ENCODE peak calls at places on chromosome 2, in six cellular contexts. F is spleen, A is tibial nerve, G is IMR-90, P is sigmoid colon, E is Peyer's patch. Y is an unnamed sample.

GRCh38 chr2:141618457-141618856 is 512.4 kb downstream of the LRP1B start:
- DNase-seq in F (no peak), A (no peak), G (no peak), P (no peak), E (no peak), Y (no peak)

GRCh38 chr2:224982910-224983688 is 59.2 kb downstream of the DOCK10 start:
- DNase-seq in F (no peak), A (no peak), G (peak), P (no peak), E (peak), Y (no peak)

GRCh38 chr2:5111581-5111980 is 580.6 kb upstream of the SOX11 start:
- DNase-seq in F (no peak), A (no peak), G (no peak), P (no peak), E (no peak), Y (no peak)

GRCh38 chr2:128593518-128594272 is 275.0 kb upstream of the HS6ST1 start:
- DNase-seq in F (no peak), A (no peak), G (no peak), P (peak), E (no peak), Y (no peak)

GRCh38 chr2:210199186-210199765 is 26.0 kb downstream of the ACADL start:
- DNase-seq in F (no peak), A (no peak), G (peak), P (no peak), E (no peak), Y (no peak)

GRCh38 chr2:113812204-113812603 is 55.8 kb upstream of the SLC35F5 start:
- DNase-seq in F (no peak), A (no peak), G (peak), P (no peak), E (no peak), Y (no peak)

GRCh38 chr2:7736646-7737305 is 819.6 kb downstream of the RNF144A start:
- DNase-seq in F (no peak), A (no peak), G (peak), P (no peak), E (no peak), Y (no peak)

GRCh38 chr2:123566291-123566946 is 458.7 kb upstream of the CNTNAP5 start:
- DNase-seq in F (no peak), A (no peak), G (no peak), P (no peak), E (no peak), Y (no peak)

GRCh38 chr2:224838335-224838734 is 122.2 kb upstream of the CCDC195 start:
- DNase-seq in F (no peak), A (no peak), G (peak), P (no peak), E (no peak), Y (no peak)

GRCh38 chr2:113245276-113245711 is 33.4 kb downstream of the PAX8 start:
- DNase-seq in F (no peak), A (no peak), G (no peak), P (no peak), E (no peak), Y (no peak)

GRCh38 chr2:72990695-72991438 is 73.5 kb downstream of the EMX1 start:
- DNase-seq in F (peak), A (peak), G (no peak), P (peak), E (no peak), Y (no peak)

GRCh38 chr2:178419123-178419522 is 31.9 kb downstream of the PRKRA start:
- DNase-seq in F (no peak), A (no peak), G (peak), P (no peak), E (no peak), Y (no peak)

GRCh38 chr2:197008229-197008628 is 81.7 kb upstream of the PGAP1 start:
- DNase-seq in F (no peak), A (no peak), G (peak), P (no peak), E (no peak), Y (no peak)

GRCh38 chr2:32772623-32773221 is 144.9 kb downstream of the TTC27 start:
- DNase-seq in F (no peak), A (no peak), G (peak), P (no peak), E (no peak), Y (no peak)

GRCh38 chr2:231614559-231615057 is 21.9 kb downstream of the TEX44 start:
- DNase-seq in F (peak), A (no peak), G (no peak), P (no peak), E (peak), Y (no peak)

GRCh38 chr2:60567919-60568874 is 14.7 kb upstream of the BCL11A start:
- DNase-seq in F (no peak), A (no peak), G (no peak), P (no peak), E (no peak), Y (no peak)

GRCh38 chr2:85724731-85725181 is 29.0 kb upstream of the ATOH8 start:
- DNase-seq in F (no peak), A (no peak), G (no peak), P (no peak), E (no peak), Y (no peak)

GRCh38 chr2:121362776-121363175 is 77.8 kb upstream of the TFCP2L1 start:
- DNase-seq in F (no peak), A (no peak), G (no peak), P (no peak), E (no peak), Y (no peak)

GRCh38 chr2:128272586-128273468 is 45.8 kb downstream of the HS6ST1 start:
- DNase-seq in F (peak), A (peak), G (no peak), P (peak), E (no peak), Y (no peak)

GRCh38 chr2:96874099-96874831 is 4.4 kb upstream of the SEMA4C start:
- DNase-seq in F (peak), A (no peak), G (no peak), P (no peak), E (peak), Y (no peak)

GRCh38 chr2:10385933-10386773 is 62.0 kb downstream of the ODC1 start:
- DNase-seq in F (no peak), A (no peak), G (peak), P (no peak), E (no peak), Y (no peak)

GRCh38 chr2:121377676-121378075 is 92.7 kb upstream of the TFCP2L1 start:
- DNase-seq in F (no peak), A (no peak), G (no peak), P (no peak), E (no peak), Y (no peak)

GRCh38 chr2:78861546-78861945 is 164.0 kb upstream of the REG3G start:
- DNase-seq in F (no peak), A (no peak), G (no peak), P (no peak), E (no peak), Y (no peak)

GRCh38 chr2:129479892-129480291 is 499.6 kb upstream of the RAB6C start:
- DNase-seq in F (no peak), A (no peak), G (no peak), P (no peak), E (no peak), Y (no peak)

GRCh38 chr2:199258291-199258690 is 199.4 kb downstream of the SATB2 start:
- DNase-seq in F (no peak), A (no peak), G (no peak), P (no peak), E (no peak), Y (no peak)

GRCh38 chr2:239002960-239003932 is 155.4 kb downstream of the TWIST2 start:
- DNase-seq in F (peak), A (no peak), G (peak), P (peak), E (no peak), Y (no peak)

GRCh38 chr2:223005496-223005895 is 46.5 kb upstream of the KCNE4 start:
- DNase-seq in F (no peak), A (no peak), G (peak), P (no peak), E (no peak), Y (no peak)

GRCh38 chr2:240981273-240981672 is 17.1 kb upstream of the SNED1 start:
- DNase-seq in F (peak), A (no peak), G (peak), P (no peak), E (no peak), Y (no peak)

GRCh38 chr2:232632904-232633412 is 446 bp upstream of the EFHD1 start:
- DNase-seq in F (peak), A (peak), G (no peak), P (peak), E (no peak), Y (no peak)

GRCh38 chr2:112848833-112849232 is 12.3 kb upstream of the IL1B start:
- DNase-seq in F (no peak), A (no peak), G (no peak), P (no peak), E (no peak), Y (no peak)

GRCh38 chr2:10834300-10834699 is 21.7 kb upstream of the PDIA6 start:
- DNase-seq in F (peak), A (no peak), G (no peak), P (no peak), E (no peak), Y (no peak)

DNA sequence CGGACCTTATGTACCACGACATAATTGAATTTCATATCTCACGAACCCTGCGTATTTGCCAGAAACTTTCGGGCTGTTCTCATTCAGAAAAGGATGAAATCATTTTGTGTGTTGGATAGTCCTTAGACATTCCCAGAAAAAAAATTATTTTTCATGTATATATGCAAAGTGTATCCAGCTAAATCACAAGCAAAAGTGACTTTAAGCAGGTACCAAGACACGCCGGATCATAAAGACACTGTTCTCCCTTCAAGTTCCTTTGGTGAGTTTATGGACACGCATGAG is 35.1 kb upstream of the PNO1 start:
- DNase-seq in F (no peak), A (no peak), G (no peak), P (no peak), E (no peak), Y (no peak)
- TF ChIP-seq CTCF in F (no peak), A (peak), G (no peak), P (peak), E (no peak), Y (no peak)

DNA sequence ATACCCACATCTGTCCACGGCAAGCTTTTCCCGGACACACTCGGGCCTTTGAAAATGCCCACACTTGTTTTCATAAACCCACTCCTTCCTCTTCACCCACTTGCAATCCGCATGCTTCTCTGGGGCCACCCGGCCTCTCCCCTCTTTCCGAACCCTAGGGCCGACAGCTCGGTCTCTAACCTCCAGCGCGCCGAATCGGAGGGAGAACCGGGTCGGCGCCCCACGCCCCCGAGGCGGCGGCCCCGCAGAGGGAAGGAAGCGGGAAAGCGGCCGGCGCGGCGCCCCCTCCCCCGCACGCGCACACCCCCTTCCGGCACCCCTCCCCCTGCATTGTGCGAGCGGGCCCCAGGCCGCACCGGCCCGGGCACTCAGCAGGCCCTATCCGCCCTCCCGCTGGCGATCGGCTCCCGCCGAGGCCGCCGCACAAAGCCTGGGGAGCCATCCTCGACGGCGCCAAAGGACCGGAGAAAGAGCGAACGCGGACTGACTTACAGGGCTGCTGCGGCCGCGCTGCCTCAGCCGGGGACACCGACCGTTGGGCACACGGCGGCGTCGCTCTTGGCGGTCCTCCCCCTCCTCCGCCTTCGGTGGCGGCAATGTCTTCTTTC is 435 bp downstream of the PUM2 start:
- DNase-seq in F (peak), A (no peak), G (no peak), P (peak), E (peak), Y (no peak)
- TF ChIP-seq POLR2A in F (no peak), A (no peak), G (peak), P (no peak), E (no peak), Y (no peak)

GRCh38 chr2:237669628-237670351 is 42.4 kb downstream of the LRRFIP1 start:
- DNase-seq in F (peak), A (no peak), G (peak), P (peak), E (peak), Y (no peak)
- H3K27ac ChIP-seq in F (peak), A (no peak), G (peak), P (peak), E (peak), Y (peak)

GRCh38 chr2:218547511-218547910 is 20.6 kb downstream of the USP37 start:
- DNase-seq in F (no peak), A (no peak), G (no peak), P (no peak), E (no peak), Y (no peak)

GRCh38 chr2:218547978-218548377 is 20.2 kb downstream of the USP37 start:
- DNase-seq in F (no peak), A (no peak), G (no peak), P (no peak), E (no peak), Y (no peak)

GRCh38 chr2:218540015-218540414 is 28.1 kb downstream of the USP37 start:
- DNase-seq in F (no peak), A (no peak), G (peak), P (no peak), E (no peak), Y (no peak)

DNA sequence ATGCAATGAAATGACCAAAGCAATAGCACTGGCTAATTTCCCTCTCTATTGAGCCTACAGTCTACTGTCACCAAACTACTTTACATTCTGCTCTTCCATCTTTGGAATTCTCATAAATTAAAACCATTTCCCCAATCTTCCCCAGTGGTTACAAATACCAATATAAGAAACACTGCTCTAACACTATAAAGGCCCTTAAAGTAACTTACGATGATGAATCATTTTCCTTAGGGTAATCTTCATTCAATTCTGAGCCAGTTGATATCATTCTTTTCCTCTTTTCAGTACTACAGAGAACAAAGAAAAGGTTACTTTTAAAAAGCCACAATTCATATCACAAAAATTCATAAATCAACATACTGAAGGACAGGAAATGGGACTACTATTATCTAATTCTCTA is 22.1 kb downstream of the USP37 start:
- DNase-seq in F (no peak), A (no peak), G (no peak), P (no peak), E (no peak), Y (no peak)
- TF ChIP-seq CTCF in F (no peak), A (no peak), G (no peak), P (no peak), E (no peak), Y (no peak)